ENCODE peak calls at places on chromosomes 1 and 21, in ten cellular contexts. T is PC-3; Y is NCI-H1930; B is NCI-H82; I is HFFc6; G is 8988T; K is stimulated activated CD8-positive, alpha-beta memory T cell treated with anti-CD3 and anti-CD28 coated beads, Interleukin-2, amount 100 ng/mL, for 48 hours; S is ELR; X is KG1; U is germinal center. P is an unnamed sample.

GRCh38 chr1:232954594-232955365 is 4.4 kb downstream of the NTPCR start:
- DNase-seq in Y (no peak), S (peak), K (no peak), G (no peak), T (no peak), I (no peak), B (no peak), X (no peak), U (no peak), P (no peak)

GRCh38 chr21:38857152-38857825 is 51.6 kb downstream of the ETS2 start:
- DNase-seq in B (no peak), S (no peak), X (no peak), I (no peak), K (no peak), Y (no peak), U (no peak), G (no peak), T (no peak), P (no peak)

GRCh38 chr1:180360333-180361075 is 130.4 kb downstream of the LHX4 start:
- DNase-seq in T (peak), B (peak), G (no peak), K (no peak), I (peak), Y (no peak), X (no peak), S (peak), U (no peak), P (no peak)

GRCh38 chr1:42316292-42316691 is 18.7 kb downstream of the FOXJ3 start:
- DNase-seq in Y (no peak), U (no peak), B (no peak), S (no peak), X (no peak), T (no peak), K (no peak), G (no peak), I (no peak), P (no peak)

GRCh38 chr1:229913491-229913890 is 153.5 kb upstream of the GALNT2 start:
- DNase-seq in Y (no peak), X (no peak), G (no peak), I (no peak), U (no peak), K (no peak), T (no peak), B (no peak), S (no peak), P (no peak)

GRCh38 chr1:51600529-51600928 is 16.4 kb upstream of the OSBPL9 start:
- DNase-seq in X (no peak), U (no peak), B (no peak), K (no peak), Y (no peak), G (no peak), T (no peak), I (no peak), S (no peak), P (no peak)

GRCh38 chr1:40438391-40439015 is 11.8 kb upstream of the ZFP69B start:
- DNase-seq in Y (no peak), B (peak), K (no peak), X (no peak), S (peak), T (peak), G (peak), I (peak), U (peak), P (peak)

GRCh38 chr1:229192851-229193250 is 78.1 kb upstream of the RAB4A start:
- DNase-seq in Y (no peak), X (no peak), T (no peak), B (no peak), U (no peak), G (no peak), S (no peak), K (no peak), I (no peak), P (no peak)

GRCh38 chr1:85576642-85577420 is 3.7 kb upstream of the CCN1 start:
- DNase-seq in X (peak), S (peak), B (peak), T (peak), U (peak), Y (peak), G (peak), K (peak), I (peak), P (peak)

GRCh38 chr1:110305875-110306420 is 33.2 kb upstream of the RBM15 start:
- DNase-seq in I (no peak), S (no peak), T (no peak), B (no peak), Y (no peak), K (no peak), G (no peak), U (no peak), X (no peak), P (no peak)

GRCh38 chr1:55005351-55006140 is 6.8 kb downstream of the BSND start:
- DNase-seq in G (no peak), Y (no peak), B (peak), T (no peak), I (no peak), K (no peak), X (no peak), U (no peak), S (peak), P (no peak)

GRCh38 chr1:185439727-185440415 is 122.8 kb upstream of the IVNS1ABP start:
- DNase-seq in Y (no peak), I (peak), K (no peak), X (no peak), U (peak), B (no peak), T (peak), G (no peak), S (peak), P (no peak)

GRCh38 chr1:71014110-71014509 is 33.5 kb downstream of the PTGER3 start:
- DNase-seq in I (peak), S (peak), Y (no peak), K (no peak), B (no peak), T (no peak), X (no peak), U (no peak), G (no peak), P (no peak)

GRCh38 chr1:219265026-219265515 is 91.4 kb downstream of the LYPLAL1 start:
- DNase-seq in B (no peak), X (no peak), Y (no peak), S (peak), K (no peak), I (no peak), G (no peak), T (no peak), U (no peak), P (no peak)

P was measured in HuH-7.5.